ENCODE peak calls at places on chromosome 12, in eight cellular contexts. M, F, U, C, Q, R, Y and X are unnamed samples.

GRCh38 chr12:119153477-119154434 is 25.0 kb upstream of the HSPB8 start:
- DNase-seq in M (peak), F (peak), U (peak), C (no peak), Q (no peak), R (peak), Y (no peak), X (no peak)

GRCh38 chr12:45575823-45576448 is 153.6 kb upstream of the ARID2 start:
- DNase-seq in M (no peak), F (no peak), U (no peak), C (no peak), Q (no peak), R (no peak), Y (no peak), X (no peak)

GRCh38 chr12:10304161-10304574 is 3.5 kb upstream of the KLRD1 start:
- DNase-seq in M (no peak), F (no peak), U (no peak), C (no peak), Q (no peak), R (peak), Y (no peak), X (no peak)

GRCh38 chr12:12338528-12339168 is 11.4 kb downstream of the MANSC1 start:
- DNase-seq in M (no peak), F (no peak), U (no peak), C (no peak), Q (no peak), R (no peak), Y (no peak), X (peak)

GRCh38 chr12:63420206-63420644 is 248.1 kb downstream of the DPY19L2 start:
- DNase-seq in M (no peak), F (no peak), U (peak), C (no peak), Q (no peak), R (peak), Y (no peak), X (peak)

GRCh38 chr12:116421785-116422538 is 137.2 kb upstream of the MAP1LC3B2 start:
- DNase-seq in M (no peak), F (no peak), U (no peak), C (no peak), Q (no peak), R (no peak), Y (no peak), X (no peak)

GRCh38 chr12:111868676-111869588 is 26.9 kb downstream of the MAPKAPK5 start:
- DNase-seq in M (no peak), F (no peak), U (no peak), C (no peak), Q (no peak), R (no peak), Y (no peak), X (no peak)

GRCh38 chr12:24256636-24257150 is 307.2 kb upstream of the SOX5 start:
- DNase-seq in M (no peak), F (no peak), U (no peak), C (no peak), Q (no peak), R (no peak), Y (no peak), X (no peak)

GRCh38 chr12:34335819-34336262 is 313.5 kb downstream of the ALG10 start:
- DNase-seq in M (no peak), F (no peak), U (no peak), C (no peak), Q (no peak), R (no peak), Y (no peak), X (no peak)

GRCh38 chr12:18345021-18345735 is 83.9 kb downstream of the PIK3C2G start:
- DNase-seq in M (no peak), F (no peak), U (peak), C (no peak), Q (no peak), R (no peak), Y (no peak), X (no peak)

GRCh38 chr12:27572486-27573255 is 48.7 kb downstream of the PPFIBP1 start:
- DNase-seq in M (no peak), F (no peak), U (no peak), C (no peak), Q (no peak), R (no peak), Y (no peak), X (no peak)

GRCh38 chr12:22231836-22232235 is 102.7 kb downstream of the ST8SIA1 start:
- DNase-seq in M (no peak), F (no peak), U (peak), C (no peak), Q (no peak), R (no peak), Y (no peak), X (no peak)

GRCh38 chr12:120771097-120771496 is 45.5 kb downstream of the ACADS start:
- DNase-seq in M (no peak), F (no peak), U (no peak), C (no peak), Q (no peak), R (no peak), Y (no peak), X (no peak)

GRCh38 chr12:60194682-60195081 is 598.9 kb downstream of the SLC16A7 start:
- DNase-seq in M (no peak), F (no peak), U (peak), C (no peak), Q (no peak), R (no peak), Y (no peak), X (no peak)

GRCh38 chr12:113267621-113268020 is 46.4 kb downstream of the TPCN1 start:
- DNase-seq in M (no peak), F (no peak), U (no peak), C (no peak), Q (no peak), R (no peak), Y (no peak), X (no peak)

GRCh38 chr12:121637231-121637914 is 11.0 kb downstream of the ORAI1 start:
- DNase-seq in M (peak), F (no peak), U (no peak), C (peak), Q (peak), R (no peak), Y (no peak), X (no peak)

GRCh38 chr12:96908170-96908675 is 1.2 kb downstream of the NEDD1 start:
- DNase-seq in M (no peak), F (no peak), U (peak), C (peak), Q (peak), R (no peak), Y (no peak), X (peak)

GRCh38 chr12:86660488-86661171 is 404.4 kb upstream of the MGAT4C start:
- DNase-seq in M (no peak), F (no peak), U (peak), C (no peak), Q (no peak), R (peak), Y (no peak), X (no peak)

GRCh38 chr12:25957898-25958253 is 606 bp upstream of the RASSF8 start:
- DNase-seq in M (peak), F (peak), U (peak), C (no peak), Q (no peak), R (peak), Y (no peak), X (no peak)

GRCh38 chr12:118103601-118104382 is at the start of gene VSIG10:
- DNase-seq in M (peak), F (peak), U (peak), C (no peak), Q (peak), R (peak), Y (no peak), X (peak)

GRCh38 chr12:107025691-107026090 is 38.7 kb upstream of the MTERF2 start:
- DNase-seq in M (no peak), F (no peak), U (no peak), C (no peak), Q (no peak), R (no peak), Y (no peak), X (no peak)

GRCh38 chr12:93978553-93978952 is 169.8 kb upstream of the PLXNC1 start:
- DNase-seq in M (no peak), F (no peak), U (no peak), C (no peak), Q (no peak), R (no peak), Y (no peak), X (no peak)

GRCh38 chr12:32824596-32824995 is 68.9 kb upstream of the YARS2 start:
- DNase-seq in M (no peak), F (no peak), U (no peak), C (no peak), Q (no peak), R (no peak), Y (no peak), X (no peak)

GRCh38 chr12:98513379-98514318 is 1.7 kb upstream of the TMPO start:
- DNase-seq in M (no peak), F (no peak), U (no peak), C (no peak), Q (no peak), R (no peak), Y (no peak), X (no peak)

GRCh38 chr12:62282375-62282774 is 22.2 kb downstream of the USP15 start:
- DNase-seq in M (no peak), F (no peak), U (no peak), C (no peak), Q (no peak), R (no peak), Y (no peak), X (no peak)

GRCh38 chr12:1890119-1890703 is 28.2 kb downstream of the CACNA2D4 start:
- DNase-seq in M (no peak), F (no peak), U (no peak), C (no peak), Q (no peak), R (no peak), Y (no peak), X (no peak)

GRCh38 chr12:116520801-116521471 is 38.2 kb upstream of the MAP1LC3B2 start:
- DNase-seq in M (no peak), F (no peak), U (peak), C (no peak), Q (no peak), R (no peak), Y (no peak), X (no peak)

GRCh38 chr12:3453947-3454675 is 36.9 kb upstream of the PRMT8 start:
- DNase-seq in M (no peak), F (no peak), U (peak), C (no peak), Q (no peak), R (peak), Y (no peak), X (peak)

GRCh38 chr12:15205341-15206010 is 15.7 kb downstream of the RERG start:
- DNase-seq in M (no peak), F (no peak), U (no peak), C (no peak), Q (no peak), R (no peak), Y (no peak), X (no peak)

GRCh38 chr12:52871291-52871961 is 22.6 kb upstream of the KRT78 start:
- DNase-seq in M (no peak), F (no peak), U (peak), C (no peak), Q (no peak), R (peak), Y (no peak), X (peak)

GRCh38 chr12:84857809-84858208 is 54.8 kb downstream of the SLC6A15 start:
- DNase-seq in M (no peak), F (no peak), U (no peak), C (no peak), Q (no peak), R (peak), Y (no peak), X (no peak)